ENCODE peak calls at places on chromosomes 5 and 9, in eight cellular contexts. P, E, G, O, B, Y, A and K are unnamed samples.

GRCh38 chr5:59346514-59346913 is 547.0 kb downstream of the PDE4D start:
- DNase-seq in P (no peak), E (no peak), G (no peak), O (no peak), B (no peak), Y (no peak), A (no peak), K (no peak)

GRCh38 chr5:141356133-141356532 is 1.3 kb downstream of the PCDHGA4 start:
- DNase-seq in P (no peak), E (no peak), G (no peak), O (no peak), B (no peak), Y (no peak), A (no peak), K (no peak)

GRCh38 chr5:59770953-59771352 is 122.6 kb downstream of the PDE4D start:
- DNase-seq in P (no peak), E (no peak), G (no peak), O (no peak), B (no peak), Y (no peak), A (no peak), K (no peak)

GRCh38 chr5:131381792-131382191 is 117.9 kb downstream of the CDC42SE2 start:
- DNase-seq in P (no peak), E (no peak), G (no peak), O (no peak), B (no peak), Y (no peak), A (no peak), K (no peak)

GRCh38 chr5:170100051-170100943 is 5.4 kb upstream of the FOXI1 start:
- DNase-seq in P (peak; percentile 74), E (no peak), G (no peak), O (peak; percentile 58), B (peak; percentile 84), Y (peak; percentile 77), A (peak; percentile 80), K (peak; percentile 62)

GRCh38 chr5:138745268-138745667 is 8.0 kb upstream of the CTNNA1 start:
- DNase-seq in P (no peak), E (no peak), G (no peak), O (no peak), B (no peak), Y (no peak), A (peak; percentile 39), K (no peak)

GRCh38 chr5:474826-475661 is 32.1 kb downstream of the EXOC3 start:
- DNase-seq in P (no peak), E (peak; percentile 82), G (no peak), O (no peak), B (peak; percentile 69), Y (no peak), A (peak; percentile 83), K (peak; percentile 24)

GRCh38 chr9:13569706-13570423 is 290.4 kb upstream of the MPDZ start:
- DNase-seq in P (no peak), E (no peak), G (no peak), O (no peak), B (no peak), Y (no peak), A (no peak), K (no peak)

GRCh38 chr9:82036101-82036500 is 47.5 kb downstream of the SPATA31D1 start:
- DNase-seq in P (no peak), E (no peak), G (no peak), O (no peak), B (no peak), Y (no peak), A (no peak), K (no peak)

GRCh38 chr9:18857769-18858168 is 175.2 kb downstream of the SAXO1 start:
- DNase-seq in P (no peak), E (no peak), G (no peak), O (no peak), B (no peak), Y (no peak), A (no peak), K (no peak)

GRCh38 chr9:97640290-97640689 is 6.7 kb downstream of the NCBP1 start:
- DNase-seq in P (no peak), E (no peak), G (no peak), O (no peak), B (no peak), Y (no peak), A (no peak), K (no peak)

GRCh38 chr9:38443181-38443580 is 18.9 kb upstream of the IGFBPL1 start:
- DNase-seq in P (peak; percentile 70), E (no peak), G (peak; percentile 52), O (no peak), B (no peak), Y (no peak), A (no peak), K (peak; percentile 60)

GRCh38 chr9:82073551-82073950 is 85.0 kb downstream of the SPATA31D1 start:
- DNase-seq in P (no peak), E (no peak), G (no peak), O (no peak), B (no peak), Y (no peak), A (no peak), K (no peak)

GRCh38 chr9:36853233-36853632 is 180.8 kb downstream of the PAX5 start:
- DNase-seq in P (no peak), E (no peak), G (no peak), O (no peak), B (no peak), Y (no peak), A (no peak), K (no peak)

GRCh38 chr9:119318371-119318770 is 50.9 kb downstream of the BRINP1 start:
- DNase-seq in P (no peak), E (no peak), G (no peak), O (no peak), B (no peak), Y (no peak), A (no peak), K (no peak)

GRCh38 chr9:99011161-99011709 is 67.5 kb downstream of the COL15A1 start:
- DNase-seq in P (peak; percentile 35), E (no peak), G (no peak), O (no peak), B (no peak), Y (no peak), A (no peak), K (no peak)

GRCh38 chr5:76808142-76808691 is 10.6 kb upstream of the F2RL1 start:
- DNase-seq in P (no peak), E (no peak), G (no peak), O (no peak), B (no peak), Y (no peak), A (peak; percentile 30), K (no peak)

GRCh38 chr5:73100109-73100508 is 20.3 kb upstream of the TMEM171 start:
- DNase-seq in P (no peak), E (no peak), G (no peak), O (no peak), B (no peak), Y (no peak), A (no peak), K (no peak)

GRCh38 chr5:65663804-65664521 is 39.1 kb downstream of the SHLD3 start:
- DNase-seq in P (peak; percentile 10), E (no peak), G (no peak), O (no peak), B (no peak), Y (no peak), A (no peak), K (no peak)
- TF ChIP-seq CTCF in P (peak; percentile 33), E (peak; percentile 35), G (no peak), O (no peak), B (peak; percentile 41), Y (peak; percentile 27), A (no peak), K (peak; percentile 22)

DNA sequence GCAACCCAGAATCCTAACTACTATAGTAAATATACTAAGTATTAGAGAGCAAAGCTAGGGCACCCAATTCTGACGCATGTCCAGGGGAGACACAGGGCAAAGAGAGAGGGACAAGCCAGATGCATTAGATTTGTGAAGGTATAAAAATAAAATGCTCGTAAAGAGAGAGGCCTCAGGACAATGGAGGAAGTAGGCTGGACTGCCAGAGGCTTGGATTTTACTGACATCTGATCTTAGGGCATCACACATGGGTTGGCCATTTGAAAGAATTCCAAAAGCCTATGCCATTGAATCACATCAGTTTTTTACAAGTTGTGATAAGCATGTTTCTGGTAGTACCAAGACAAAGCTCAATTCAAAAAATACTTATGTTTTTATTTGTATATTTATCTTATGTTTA is 149.3 kb upstream of the MSX2 start:
- DNase-seq in P (no peak), E (no peak), G (no peak), O (no peak), B (no peak), Y (no peak), A (no peak), K (no peak)
- H3K4me1 ChIP-seq in P (peaks cover 10% of the 10 kb centered on the region), E (no peaks in the 10 kb centered on the region), G (peaks cover 14% of the 10 kb centered on the region), O (no peaks in the 10 kb centered on the region), B (peaks cover 8% of the 10 kb centered on the region), Y (peaks cover 4% of the 10 kb centered on the region), A (no peaks in the 10 kb centered on the region), K (no peaks in the 10 kb centered on the region)

GRCh38 chr5:135008556-135008955 is 25.5 kb downstream of the PITX1 start:
- DNase-seq in P (no peak), E (no peak), G (no peak), O (no peak), B (no peak), Y (no peak), A (peak; percentile 51), K (no peak)

GRCh38 chr5:135008981-135009735 is 24.9 kb downstream of the PITX1 start:
- DNase-seq in P (no peak), E (no peak), G (no peak), O (no peak), B (peak; percentile 44), Y (no peak), A (peak; percentile 38), K (no peak)

GRCh38 chr5:135009736-135010501 is 24.1 kb downstream of the PITX1 start:
- DNase-seq in P (no peak), E (no peak), G (no peak), O (no peak), B (peak; percentile 53), Y (no peak), A (peak; percentile 50), K (no peak)

GRCh38 chr5:135007305-135007704 is 26.7 kb downstream of the PITX1 start:
- DNase-seq in P (no peak), E (no peak), G (no peak), O (no peak), B (peak; percentile 36), Y (no peak), A (peak; percentile 51), K (no peak)

GRCh38 chr5:135007749-135008363 is 26.2 kb downstream of the PITX1 start:
- DNase-seq in P (no peak), E (no peak), G (no peak), O (no peak), B (no peak), Y (no peak), A (peak; percentile 39), K (no peak)
- TF ChIP-seq CTCF in P (no peak), E (no peak), G (no peak), O (no peak), B (no peak), Y (no peak), A (no peak), K (no peak)

DNA sequence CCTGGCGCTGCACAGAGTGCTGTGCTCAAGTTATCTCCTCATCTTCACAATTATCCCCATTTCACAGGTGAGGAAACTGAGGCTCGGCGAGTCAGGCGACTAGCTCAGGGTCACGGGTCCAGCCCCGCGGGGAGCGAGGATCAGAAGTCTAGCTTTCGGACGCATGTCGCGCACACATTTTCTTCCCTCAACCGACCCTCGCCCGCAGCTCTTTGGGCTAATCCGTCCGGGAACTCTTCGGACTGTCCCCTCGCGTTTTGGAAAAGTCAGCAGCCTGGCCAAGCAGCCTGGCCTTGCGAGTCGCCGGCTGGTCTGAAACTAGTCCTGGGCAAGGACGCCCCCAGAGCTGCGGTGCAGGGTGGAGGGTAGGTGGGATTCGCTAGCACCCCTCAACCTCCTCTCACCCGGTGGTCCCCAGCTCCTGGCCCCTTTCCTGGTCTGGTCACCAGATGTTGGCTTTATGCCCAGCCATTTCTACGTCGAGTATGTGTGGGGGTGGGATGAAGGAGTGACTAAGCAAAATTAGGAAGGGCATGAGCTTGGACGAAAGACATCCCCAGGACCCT is 518 bp downstream of the BHMT2 start:
- DNase-seq in P (no peak), E (peak; percentile 55), G (no peak), O (peak; percentile 21), B (peak; percentile 65), Y (peak; percentile 6), A (no peak), K (peak; percentile 38)
- H3K4me1 ChIP-seq in P (peaks cover 8% of the 10 kb centered on the region), E (no peaks in the 10 kb centered on the region), G (peaks cover 4% of the 10 kb centered on the region), O (no peaks in the 10 kb centered on the region), B (no peaks in the 10 kb centered on the region), Y (no peaks in the 10 kb centered on the region), A (no peaks in the 10 kb centered on the region), K (no peaks in the 10 kb centered on the region)